ENCODE peak calls at places on chromosome 13, in five cellular contexts. G is tibial nerve, B is left lung, N is neuronal stem cell, H is heart left ventricle. J is an unnamed sample. For H3K9me3, the result is how much of the 10 kb centered on the place peaks cover.

GRCh38 chr13:52048516-52048915 is 24.0 kb downstream of the UTP14C start:
- DNase-seq in G (no peak), B (no peak), N (no peak), H (no peak), J (no peak)

GRCh38 chr13:31793246-31793645 is 53.9 kb downstream of the RXFP2 start:
- DNase-seq in G (no peak), B (no peak), N (no peak), H (no peak), J (no peak)

GRCh38 chr13:111187879-111188643 is 73.0 kb downstream of the ARHGEF7 start:
- DNase-seq in G (no peak), B (no peak), N (no peak), H (no peak), J (no peak)

GRCh38 chr13:36571444-36571843 is 102.4 kb upstream of the SERTM1 start:
- DNase-seq in G (no peak), B (no peak), N (no peak), H (no peak), J (no peak)

GRCh38 chr13:22235950-22236290 is 565.0 kb downstream of the FGF9 start:
- DNase-seq in G (no peak), B (no peak), N (no peak), H (no peak), J (no peak)

GRCh38 chr13:26484196-26484595 is 73.3 kb upstream of the WASF3 start:
- DNase-seq in G (no peak), B (no peak), N (no peak), H (no peak), J (no peak)

GRCh38 chr13:22748866-22749586 is 431.8 kb upstream of the SGCG start:
- DNase-seq in G (no peak), B (no peak), N (no peak), H (no peak), J (no peak)

GRCh38 chr13:114154476-114154875 is 22.1 kb upstream of the RASA3 start:
- DNase-seq in G (no peak), B (no peak), N (no peak), H (no peak), J (no peak)

GRCh38 chr13:99150575-99151370 is 49.9 kb upstream of the UBAC2 start:
- DNase-seq in G (no peak), B (no peak), N (no peak), H (no peak), J (no peak)

GRCh38 chr13:97904059-97904458 is 49.4 kb upstream of the IPO5 start:
- DNase-seq in G (no peak), B (no peak), N (no peak), H (no peak), J (no peak)

GRCh38 chr13:109720758-109721184 is 65.6 kb downstream of the IRS2 start:
- DNase-seq in G (no peak), B (no peak), N (no peak), H (no peak), J (no peak)

GRCh38 chr13:110240352-110240751 is 66.6 kb downstream of the COL4A1 start:
- DNase-seq in G (no peak), B (no peak), N (no peak), H (no peak), J (no peak)

GRCh38 chr13:39600766-39601165 is 2.2 kb downstream of the LHFPL6 start:
- DNase-seq in G (peak), B (no peak), N (no peak), H (peak), J (no peak)

GRCh38 chr13:26968431-26969335 is 202.9 kb downstream of the USP12 start:
- DNase-seq in G (no peak), B (no peak), N (no peak), H (peak), J (peak)

GRCh38 chr13:78829821-78830220 is 170.9 kb upstream of the OBI1 start:
- DNase-seq in G (no peak), B (no peak), N (no peak), H (no peak), J (no peak)

GRCh38 chr13:51814825-51815650 is 11.1 kb upstream of the DHRS12 start:
- DNase-seq in G (peak), B (no peak), N (peak), H (peak), J (no peak)

GRCh38 chr13:103081435-103081834 is 15.2 kb upstream of the SLC10A2 start:
- DNase-seq in G (no peak), B (no peak), N (no peak), H (no peak), J (no peak)

GRCh38 chr13:112943309-112944125 is 25.5 kb upstream of the MCF2L start:
- DNase-seq in G (no peak), B (peak), N (peak), H (peak), J (peak)

GRCh38 chr13:26719356-26719945 is 41.1 kb downstream of the GPR12 start:
- DNase-seq in G (no peak), B (no peak), N (no peak), H (no peak), J (no peak)

GRCh38 chr13:44879452-44880058 is 109.7 kb downstream of the NUFIP1 start:
- DNase-seq in G (no peak), B (no peak), N (no peak), H (no peak), J (no peak)

GRCh38 chr13:102017248-102017647 is 384.6 kb downstream of the FGF14 start:
- DNase-seq in G (no peak), B (no peak), N (no peak), H (no peak), J (no peak)

GRCh38 chr13:112756967-112757758 is 67.3 kb downstream of the ATP11A start:
- DNase-seq in G (no peak), B (no peak), N (peak), H (no peak), J (no peak)

GRCh38 chr13:85413664-85414063 is 385.6 kb downstream of the SLITRK6 start:
- DNase-seq in G (no peak), B (no peak), N (no peak), H (no peak), J (no peak)

GRCh38 chr13:78319101-78319627 is 284.2 kb downstream of the POU4F1 start:
- DNase-seq in G (no peak), B (no peak), N (no peak), H (no peak), J (no peak)

GRCh38 chr13:29861694-29862110 is 11.3 kb upstream of the UBL3 start:
- DNase-seq in G (no peak), B (no peak), N (no peak), H (no peak), J (no peak)

GRCh38 chr13:100540621-100541020 is 48.0 kb downstream of the GGACT start:
- DNase-seq in G (no peak), B (no peak), N (no peak), H (no peak), J (no peak)

GRCh38 chr13:100797921-100798320 is 123.3 kb upstream of the TMTC4 start:
- DNase-seq in G (no peak), B (no peak), N (no peak), H (no peak), J (no peak)

GRCh38 chr13:99960663-99961440 is 10.7 kb downstream of the ZIC5 start:
- DNase-seq in G (no peak), B (no peak), N (no peak), H (no peak), J (no peak)

GRCh38 chr13:98173431-98173921 is 3.6 kb downstream of the RNF113B start:
- DNase-seq in G (peak), B (no peak), N (no peak), H (no peak), J (no peak)

GRCh38 chr13:30022256-30022655 is 171.8 kb upstream of the UBL3 start:
- DNase-seq in G (no peak), B (no peak), N (no peak), H (no peak), J (no peak)

GRCh38 chr13:40275636-40276035 is 390.8 kb downstream of the FOXO1 start:
- DNase-seq in G (no peak), B (no peak), N (no peak), H (no peak), J (no peak)

GRCh38 chr13:97279913-97280312 is 57.8 kb downstream of the MBNL2 start:
- DNase-seq in G (no peak), B (no peak), N (no peak), H (no peak), J (no peak)

GRCh38 chr13:27375686-27376326 is 48.6 kb upstream of the GTF3A start:
- DNase-seq in G (peak), B (no peak), N (peak), H (no peak), J (peak)

GRCh38 chr13:114118086-114118762 is 14.2 kb downstream of the RASA3 start:
- DNase-seq in G (no peak), B (peak), N (no peak), H (peak), J (no peak)

GRCh38 chr13:23899555-23899954 is 2.3 kb upstream of the C1QTNF9B start:
- DNase-seq in G (peak), B (no peak), N (no peak), H (no peak), J (no peak)

GRCh38 chr13:42876270-42876714 is 94.9 kb downstream of the FAM216B start:
- DNase-seq in G (no peak), B (no peak), N (no peak), H (no peak), J (no peak)

GRCh38 chr13:19791953-19792537 is 9.3 kb upstream of the PSPC1 start:
- DNase-seq in G (no peak), B (no peak), N (no peak), H (no peak), J (no peak)

GRCh38 chr13:93680329-93680728 is 453.7 kb downstream of the GPC6 start:
- DNase-seq in G (no peak), B (no peak), N (no peak), H (no peak), J (no peak)

GRCh38 chr13:43687038-43687437 is 99.7 kb downstream of the ENOX1 start:
- DNase-seq in G (no peak), B (no peak), N (no peak), H (no peak), J (no peak)

GRCh38 chr13:26502826-26503225 is 54.7 kb upstream of the WASF3 start:
- DNase-seq in G (peak), B (no peak), N (no peak), H (no peak), J (no peak)

GRCh38 chr13:79932556-79932955 is 408.4 kb downstream of the SPRY2 start:
- DNase-seq in G (no peak), B (no peak), N (no peak), H (no peak), J (no peak)

GRCh38 chr13:79933389-79933788 is 407.5 kb downstream of the SPRY2 start:
- DNase-seq in G (no peak), B (no peak), N (no peak), H (no peak), J (no peak)

GRCh38 chr13:79935121-79935520 is 405.8 kb downstream of the SPRY2 start:
- DNase-seq in G (no peak), B (no peak), N (no peak), H (no peak), J (no peak)

GRCh38 chr13:79937311-79938243 is 403.3 kb downstream of the SPRY2 start:
- DNase-seq in G (no peak), B (no peak), N (no peak), H (no peak), J (no peak)

DNA sequence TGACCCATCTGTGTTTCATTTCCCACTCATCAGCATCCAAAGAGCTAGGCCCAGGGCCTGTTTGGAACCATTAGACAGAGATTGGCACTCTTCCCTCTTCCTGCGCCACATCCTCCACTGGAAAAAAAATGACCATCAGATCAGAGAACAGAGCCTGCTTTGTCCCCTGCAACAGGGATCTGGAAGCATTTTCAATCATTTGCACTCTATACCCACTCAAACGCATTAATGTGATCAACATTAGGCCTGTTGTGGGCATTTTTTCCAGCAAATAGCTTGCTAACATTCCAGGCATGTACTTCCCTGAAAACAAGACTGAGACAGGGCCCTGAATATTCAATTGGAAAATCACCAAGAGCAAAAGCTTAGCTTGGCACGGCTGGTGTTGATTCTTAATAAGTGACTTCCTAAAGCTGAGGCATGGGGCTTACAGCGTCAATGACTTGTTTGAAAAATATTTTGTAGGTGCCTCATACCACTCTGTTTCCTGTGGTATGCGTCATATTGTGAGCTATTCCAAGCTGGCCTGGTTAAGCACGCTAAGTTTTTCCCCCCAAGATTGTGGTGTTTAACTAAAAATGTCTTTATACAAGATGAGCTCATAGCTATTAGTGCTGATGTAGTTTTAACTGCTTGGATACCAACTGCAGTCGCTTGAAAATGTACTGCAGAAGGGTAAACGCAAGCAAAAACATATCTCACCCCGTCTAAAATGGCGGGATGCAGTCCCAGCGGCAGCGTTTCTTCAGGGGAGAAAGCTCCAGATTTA is 404.4 kb downstream of the SPRY2 start:
- DNase-seq in G (peak), B (no peak), N (no peak), H (no peak), J (no peak)
- H3K9me3 ChIP-seq in G (under half), B (under half), N (under half), H (under half), J (under half)

GRCh38 chr13:28531956-28532225 is 37.0 kb upstream of the FLT1 start:
- DNase-seq in G (no peak), B (no peak), N (no peak), H (no peak), J (no peak)

GRCh38 chr13:28531195-28531955 is 36.4 kb upstream of the FLT1 start:
- DNase-seq in G (no peak), B (no peak), N (peak), H (peak), J (peak)

GRCh38 chr13:28532226-28533048 is 37.5 kb upstream of the FLT1 start:
- DNase-seq in G (no peak), B (peak), N (peak), H (peak), J (peak)

GRCh38 chr13:28529836-28530235 is 34.9 kb upstream of the FLT1 start:
- DNase-seq in G (no peak), B (no peak), N (no peak), H (no peak), J (no peak)

DNA sequence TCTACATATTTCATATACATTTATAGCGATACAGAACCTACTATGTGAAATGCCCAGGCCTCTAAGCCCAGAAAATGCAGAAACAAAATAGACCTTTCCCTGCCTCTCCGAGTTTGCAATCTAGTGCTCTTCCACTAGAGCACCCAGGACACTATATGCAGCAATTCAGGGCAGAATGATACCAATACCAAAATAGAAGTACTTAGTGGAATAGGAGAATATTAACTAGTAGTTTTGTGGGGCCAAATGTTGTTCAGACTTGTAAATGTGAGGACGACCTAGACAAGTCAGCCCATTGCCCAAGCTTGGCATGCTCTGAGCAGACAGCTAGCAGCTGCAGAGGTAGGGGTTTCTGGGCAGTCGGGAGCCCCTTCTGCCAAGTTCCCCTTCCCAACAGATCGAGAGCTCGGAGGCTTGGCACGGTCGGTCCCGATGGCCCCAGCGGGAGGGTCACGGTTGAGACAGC is 35.8 kb upstream of the FLT1 start:
- DNase-seq in G (no peak), B (peak), N (no peak), H (no peak), J (no peak)
- H3K4me3 ChIP-seq in G (no peak), B (peak), N (peak), H (peak), J (peak)

DNA sequence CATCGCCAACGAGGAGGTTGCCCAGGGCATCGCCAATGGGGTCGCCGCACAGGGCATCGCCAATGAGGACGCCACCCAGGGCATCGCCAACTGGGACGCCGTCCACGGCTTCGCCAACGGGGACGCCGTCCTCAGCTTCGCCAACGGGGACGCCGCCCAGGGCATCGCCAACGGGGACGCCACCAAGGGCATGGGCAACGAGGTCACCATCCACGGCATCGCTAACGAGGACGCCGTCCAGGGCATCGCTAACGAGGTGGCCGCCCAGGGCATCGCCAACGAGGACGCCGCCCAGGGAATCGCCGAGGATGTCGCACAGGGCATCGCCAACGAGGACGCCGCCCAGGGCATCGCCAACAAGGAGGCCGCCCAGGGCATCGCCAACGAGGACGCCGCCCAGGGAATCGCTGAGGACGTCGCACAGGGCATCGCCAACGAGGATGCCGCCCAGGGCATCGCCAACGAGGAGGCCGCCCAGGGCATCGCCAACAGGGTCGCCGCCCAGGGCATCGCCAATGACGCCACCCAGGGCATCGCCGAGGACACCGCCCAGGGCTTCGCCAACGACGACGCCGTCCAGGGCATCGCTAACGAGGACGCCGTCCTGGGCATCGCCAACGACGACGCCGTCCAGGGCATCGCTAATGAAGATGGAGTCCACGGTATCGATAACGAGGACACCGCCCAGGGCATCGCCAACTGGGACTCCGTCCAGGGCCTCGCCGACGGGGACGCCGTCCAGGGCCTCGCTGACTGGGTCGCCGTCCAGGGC is 945.7 kb downstream of the TUBA3C start:
- DNase-seq in G (no peak), B (no peak), N (no peak), H (no peak), J (no peak)
- H3K9me3 ChIP-seq in G (under half), B (under half), N (under half), H (under half), J (under half)

GRCh38 chr13:106381083-106381482 is 154.4 kb downstream of the EFNB2 start:
- DNase-seq in G (no peak), B (no peak), N (no peak), H (no peak), J (no peak)
- H3K4me3 ChIP-seq in G (no peak), B (no peak), N (no peak), H (no peak), J (no peak)

GRCh38 chr13:49148405-49148804 is 71.7 kb upstream of the MLNR start:
- DNase-seq in G (no peak), B (no peak), N (no peak), H (no peak), J (no peak)
- H3K9me3 ChIP-seq in G (under half), B (under half), N (under half), H (under half), J (under half)